ENCODE peak calls at places on chromosomes 13 and 19, in seven cellular contexts. L is mesenchymal stem cell; D is psoas muscle; W is adrenal gland; T is CD8-positive, alpha-beta memory T cell; H is gastrocnemius medialis; M is esophagus squamous epithelium. K is an unnamed sample. For H3K36me3 and H3K9me3, the result is how much of the 10 kb centered on the place peaks cover.

GRCh38 chr19:13214036-13214730 is 64.0 kb downstream of the IER2 start:
- DNase-seq in D (no peak), M (no peak), H (no peak), L (no peak), W (no peak), T (no peak), K (no peak)

GRCh38 chr19:35509018-35509652 is 4.3 kb downstream of the DMKN start:
- DNase-seq in T (peak), H (no peak), L (no peak), M (no peak), W (peak), D (no peak), K (no peak)

GRCh38 chr13:36275190-36276002 is 22.2 kb downstream of the CCDC169 start:
- DNase-seq in T (no peak), H (peak), L (peak), M (no peak), D (no peak), W (peak), K (no peak)

GRCh38 chr19:34687348-34687747 is 9.9 kb downstream of the ZNF302 start:
- DNase-seq in L (no peak), W (no peak), D (no peak), H (no peak), M (no peak), T (no peak), K (peak)

GRCh38 chr19:17125052-17125727 is 49.6 kb downstream of the MYO9B start:
- DNase-seq in H (no peak), M (no peak), L (no peak), T (no peak), W (no peak), D (no peak), K (no peak)

GRCh38 chr19:18000981-18001836 is 6.8 kb upstream of the ARRDC2 start:
- DNase-seq in T (peak), L (peak), W (peak), M (peak), H (peak), D (peak), K (peak)

GRCh38 chr19:34994643-34995471 is 5.3 kb upstream of the GRAMD1A start:
- DNase-seq in T (no peak), H (no peak), M (no peak), D (no peak), L (no peak), W (no peak), K (peak)

GRCh38 chr19:10284641-10285278 is 2.0 kb upstream of the ICAM4 start:
- DNase-seq in T (no peak), D (no peak), M (no peak), H (no peak), L (no peak), W (no peak), K (no peak)

GRCh38 chr19:30978639-30979038 is 370.6 kb downstream of the TSHZ3 start:
- DNase-seq in W (no peak), H (no peak), D (no peak), M (no peak), T (no peak), L (no peak), K (no peak)

GRCh38 chr13:78040431-78040830 is 121.8 kb upstream of the EDNRB start:
- DNase-seq in D (no peak), H (no peak), M (no peak), L (no peak), W (no peak), T (no peak), K (no peak)

GRCh38 chr19:11479470-11480080 is 1.3 kb downstream of the ELAVL3 start:
- DNase-seq in H (no peak), W (peak), L (no peak), M (no peak), T (peak), D (no peak), K (no peak)

GRCh38 chr19:54179921-54180452 is 7.0 kb upstream of the TMC4 start:
- DNase-seq in D (no peak), W (no peak), T (no peak), L (peak), M (no peak), H (no peak), K (no peak)

GRCh38 chr13:97233499-97233898 is 11.4 kb downstream of the MBNL2 start:
- DNase-seq in M (no peak), T (no peak), L (no peak), W (no peak), H (no peak), D (no peak), K (no peak)

GRCh38 chr13:25085125-25085742 is 10.7 kb upstream of the PABPC3 start:
- DNase-seq in D (no peak), L (peak), T (no peak), H (no peak), W (peak), M (no peak), K (no peak)

GRCh38 chr19:32869369-32870153 is at the start of gene SLC7A9:
- DNase-seq in W (no peak), M (no peak), T (no peak), L (no peak), H (no peak), D (no peak), K (peak)

GRCh38 chr19:7729831-7730285 is 2.1 kb downstream of the CLEC4G start:
- DNase-seq in M (no peak), W (no peak), D (no peak), L (no peak), H (no peak), T (no peak), K (no peak)

GRCh38 chr13:110407531-110407930 is 100.4 kb downstream of the COL4A2 start:
- DNase-seq in H (no peak), L (no peak), T (no peak), M (no peak), W (peak), D (no peak), K (no peak)

GRCh38 chr13:73000027-73000674 is 58.7 kb upstream of the KLF5 start:
- DNase-seq in H (no peak), L (peak), M (no peak), W (no peak), D (no peak), T (no peak), K (no peak)

GRCh38 chr13:20803180-20803965 is 29.6 kb upstream of the EEF1AKMT1 start:
- DNase-seq in W (no peak), M (no peak), L (no peak), H (no peak), D (no peak), T (no peak), K (no peak)

DNA sequence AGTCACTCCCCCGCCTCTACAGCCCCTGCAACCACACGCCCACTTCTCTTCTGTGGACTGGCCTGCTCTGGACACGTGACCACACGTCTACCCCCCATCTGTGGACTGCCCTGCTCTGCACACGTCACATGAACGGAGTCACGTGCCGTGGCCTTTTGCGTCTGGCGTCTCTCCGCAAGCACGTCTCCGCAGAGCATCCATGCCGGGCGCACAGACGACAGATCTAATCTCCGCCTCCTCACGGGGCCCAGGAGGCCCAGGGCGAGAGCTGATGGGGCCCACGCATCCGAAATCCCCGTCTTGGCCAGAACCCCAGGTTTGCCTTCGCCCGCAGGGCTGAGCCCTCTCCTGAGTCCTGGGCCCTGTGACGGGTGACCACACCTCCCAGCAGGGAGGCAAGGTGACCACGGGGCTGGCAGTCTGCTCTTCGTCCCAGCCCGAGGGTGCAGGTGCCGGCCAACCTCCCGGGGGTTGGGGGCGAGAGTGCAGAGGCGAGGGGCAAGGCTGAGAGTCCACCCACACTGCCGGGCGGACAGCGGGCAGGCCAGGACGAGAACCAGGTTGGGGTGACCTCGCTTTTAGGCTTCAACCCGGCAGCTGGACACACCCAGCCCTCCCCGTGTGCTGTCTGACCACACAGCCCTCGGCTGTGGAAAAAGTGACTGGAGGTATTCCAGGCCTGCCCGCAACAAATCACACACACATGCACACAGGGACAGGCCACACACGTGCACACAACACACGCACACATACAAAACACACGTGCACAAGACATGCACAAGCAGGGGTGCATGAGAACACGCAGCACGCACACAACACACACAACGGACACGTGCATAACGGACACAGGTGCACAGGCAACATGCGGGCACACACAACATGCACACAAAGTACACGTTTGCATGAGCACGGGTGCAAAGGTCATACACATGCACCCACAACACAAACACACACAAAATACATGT is 3.9 kb downstream of the SBNO2 start:
- DNase-seq in H (no peak), T (no peak), M (no peak), D (peak), W (peak), L (peak), K (peak)
- H3K4me3 ChIP-seq in H (no peak), T (no peak), M (no peak), D (no peak), W (peak), L (no peak), K (no peak)

GRCh38 chr19:49081273-49081672 is 4.0 kb upstream of the SNRNP70 start:
- DNase-seq in D (no peak), M (no peak), W (no peak), L (no peak), H (no peak), T (no peak), K (no peak)

GRCh38 chr19:49084206-49085019 is 838 bp upstream of the SNRNP70 start:
- DNase-seq in M (no peak), L (no peak), D (no peak), H (no peak), T (no peak), W (no peak), K (no peak)

GRCh38 chr19:49085020-49085867 is at the start of gene SNRNP70:
- DNase-seq in H (peak), D (peak), L (peak), M (peak), W (peak), T (peak), K (peak)

GRCh38 chr19:49085868-49086232 is 599 bp downstream of the SNRNP70 start:
- DNase-seq in W (no peak), L (no peak), D (no peak), H (no peak), M (no peak), T (no peak), K (no peak)

GRCh38 chr19:49080392-49080791 is 4.9 kb upstream of the SNRNP70 start:
- DNase-seq in H (no peak), W (no peak), L (no peak), M (no peak), T (no peak), D (no peak), K (no peak)
- H3K36me3 ChIP-seq in H (under half), W (under half), L (under half), M (under half), T (under half), D (under half), K (under half)

GRCh38 chr13:45196622-45197021 is 4.2 kb downstream of the KCTD4 start:
- DNase-seq in W (peak), T (no peak), D (no peak), M (no peak), L (peak), H (no peak), K (no peak)

GRCh38 chr13:45196091-45196490 is 4.8 kb downstream of the KCTD4 start:
- DNase-seq in D (no peak), M (no peak), W (no peak), T (no peak), H (no peak), L (no peak), K (no peak)

GRCh38 chr13:45194081-45194939 is 6.5 kb downstream of the KCTD4 start:
- DNase-seq in T (no peak), M (no peak), H (no peak), W (no peak), L (no peak), D (no peak), K (peak)

GRCh38 chr13:45198041-45198440 is 2.8 kb downstream of the KCTD4 start:
- DNase-seq in H (no peak), T (no peak), M (no peak), L (no peak), W (no peak), D (no peak), K (no peak)

DNA sequence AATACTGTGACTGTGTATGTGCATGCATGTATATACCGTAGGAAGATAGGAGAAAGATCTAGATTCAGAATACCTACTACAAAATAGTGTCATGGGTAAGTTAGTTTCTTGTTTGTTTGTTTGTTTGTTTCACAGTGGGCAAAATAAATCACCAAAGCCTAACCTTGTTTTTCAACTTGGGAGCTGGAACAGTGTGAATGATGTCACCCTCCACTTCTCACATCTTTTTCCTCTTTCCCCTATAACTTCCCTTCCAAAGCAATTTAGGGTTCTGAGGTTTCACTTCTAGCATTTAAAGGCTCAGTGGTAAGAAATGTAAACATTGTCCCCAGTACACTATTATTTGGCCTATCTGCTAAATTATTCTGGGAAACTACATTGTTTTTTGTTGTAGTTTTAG is 5.4 kb downstream of the KCTD4 start:
- DNase-seq in L (peak), H (no peak), W (no peak), M (no peak), D (no peak), T (no peak), K (no peak)
- H3K9me3 ChIP-seq in L (under half), H (under half), W (under half), M (under half), D (under half), T (under half), K (under half)

GRCh38 chr19:862529-863304 is 3.3 kb downstream of the CFD start:
- DNase-seq in D (peak), M (no peak), W (peak), T (peak), L (peak), H (no peak), K (peak)

GRCh38 chr19:863305-863620 is 3.8 kb downstream of the CFD start:
- DNase-seq in T (no peak), H (no peak), M (no peak), D (no peak), L (no peak), W (no peak), K (no peak)

GRCh38 chr19:861099-861755 is 1.8 kb downstream of the CFD start:
- DNase-seq in H (no peak), M (no peak), D (no peak), L (no peak), W (no peak), T (no peak), K (no peak)

GRCh38 chr19:860481-861098 is 1.1 kb downstream of the CFD start:
- DNase-seq in T (peak), D (peak), M (no peak), H (no peak), L (peak), W (no peak), K (no peak)

GRCh38 chr19:861756-862528 is 2.5 kb downstream of the CFD start:
- DNase-seq in H (no peak), T (peak), M (no peak), D (no peak), L (peak), W (peak), K (no peak)
- H3K4me3 ChIP-seq in H (no peak), T (no peak), M (no peak), D (no peak), L (no peak), W (no peak), K (no peak)

GRCh38 chr13:102769679-102770078 is 3.9 kb downstream of the TEX30 start:
- DNase-seq in M (no peak), H (no peak), W (no peak), D (no peak), T (no peak), L (no peak), K (no peak)

GRCh38 chr13:102768914-102769313 is 4.7 kb downstream of the TEX30 start:
- DNase-seq in L (no peak), H (no peak), D (no peak), W (no peak), T (no peak), M (no peak), K (no peak)

GRCh38 chr13:102758842-102759241 is 14.7 kb downstream of the TEX30 start:
- DNase-seq in L (no peak), D (no peak), T (no peak), M (no peak), H (no peak), W (no peak), K (no peak)

GRCh38 chr13:102763745-102764144 is 9.8 kb downstream of the TEX30 start:
- DNase-seq in H (no peak), W (no peak), T (no peak), L (no peak), D (no peak), M (no peak), K (no peak)
- H3K36me3 ChIP-seq in H (under half), W (under half), T (under half), L (under half), D (under half), M (under half), K (under half)